ENCODE peak calls at places on chromosomes 5 and 9, in five cellular contexts. T is Right ventricle myocardium superior, K is NCI-H2029 treated with DMSO at 0.1 percent for 48 hours, Y is ecto neural progenitor cell, D is fibroblast of mammary gland. H is an unnamed sample.

GRCh38 chr9:131840220-131840619 is 100.3 kb upstream of the RAPGEF1 start:
- DNase-seq in D (no peak), Y (no peak), T (peak; percentile 24), K (no peak), H (no peak)

GRCh38 chr5:4207456-4207855 is 611.8 kb downstream of the IRX1 start:
- DNase-seq in T (no peak), D (no peak), Y (peak; percentile 37), K (no peak), H (peak; percentile 9)

GRCh38 chr9:87535817-87536539 is 38.3 kb downstream of the DAPK1 start:
- DNase-seq in T (no peak), K (no peak), D (no peak), Y (no peak), H (no peak)

GRCh38 chr5:76688836-76689235 is 27.1 kb upstream of the F2R start:
- DNase-seq in Y (no peak), T (no peak), K (no peak), D (peak; percentile 75), H (no peak)

GRCh38 chr5:173051746-173052145 is 4.4 kb upstream of the CREBRF start:
- DNase-seq in T (no peak), D (no peak), Y (no peak), K (no peak), H (no peak)

GRCh38 chr9:121881920-121882500 is 211.1 kb downstream of the TTLL11 start:
- DNase-seq in Y (no peak), T (no peak), D (no peak), K (peak; percentile 41), H (no peak)

GRCh38 chr5:178201927-178202235 is 2.5 kb upstream of the HNRNPAB start:
- DNase-seq in K (no peak), D (no peak), T (no peak), Y (no peak), H (no peak)

GRCh38 chr9:99720455-99721050 is 101.1 kb upstream of the NR4A3 start:
- DNase-seq in T (no peak), Y (no peak), K (no peak), D (peak; percentile 47), H (no peak)

GRCh38 chr9:130343445-130343918 is 77.9 kb downstream of the HMCN2 start:
- DNase-seq in D (no peak), T (no peak), Y (peak; percentile 83), K (no peak), H (no peak)

GRCh38 chr5:21880164-21880563 is 973.0 kb downstream of the CDH12 start:
- DNase-seq in K (no peak), Y (no peak), D (no peak), T (no peak), H (no peak)

GRCh38 chr5:38783011-38783551 is 62.7 kb upstream of the OSMR start:
- DNase-seq in K (peak; percentile 96), Y (no peak), T (no peak), D (peak; percentile 96), H (no peak)

H was measured in mucosa of gallbladder.